ENCODE peak calls at places on chromosome 19, in four cellular contexts. V is activated naive CD4-positive, alpha-beta T cell; D is M059J; I is activated CD8-positive, alpha-beta memory T cell treated with anti-CD3 and anti-CD28 coated beads for 4 hours. M is an unnamed sample.

GRCh38 chr19:7779631-7780486 is 16.8 kb downstream of the CLEC4M start:
- DNase-seq in V (no peak), D (no peak), I (no peak), M (no peak)

GRCh38 chr19:45585158-45585577 is 566 bp upstream of the OPA3 start:
- DNase-seq in V (no peak), D (no peak), I (no peak), M (no peak)

GRCh38 chr19:11416346-11417052 is 2.6 kb downstream of the RGL3 start:
- DNase-seq in V (no peak), D (no peak), I (no peak), M (no peak)

GRCh38 chr19:19006213-19006612 is 27.1 kb downstream of the SUGP2 start:
- DNase-seq in V (no peak), D (peak), I (no peak), M (no peak)

GRCh38 chr19:1445932-1446712 is 3.8 kb upstream of the APC2 start:
- DNase-seq in V (no peak), D (peak), I (no peak), M (no peak)

GRCh38 chr19:45297674-45298073 is 25.0 kb downstream of the CKM start:
- DNase-seq in V (no peak), D (no peak), I (no peak), M (no peak)

GRCh38 chr19:3028305-3029069 is 593 bp downstream of the TLE2 start:
- DNase-seq in V (no peak), D (no peak), I (no peak), M (no peak)

GRCh38 chr19:52734340-52734892 is 428 bp downstream of the ZNF611 start:
- DNase-seq in V (no peak), D (peak), I (no peak), M (no peak)

GRCh38 chr19:41646589-41647204 is 19.8 kb upstream of the CEACAM4 start:
- DNase-seq in V (peak), D (no peak), I (no peak), M (no peak)

GRCh38 chr19:4337906-4338440 is 654 bp downstream of the STAP2 start:
- DNase-seq in V (no peak), D (no peak), I (no peak), M (no peak)

GRCh38 chr19:39409886-39410619 is 2.4 kb upstream of the PLEKHG2 start:
- DNase-seq in V (peak), D (peak), I (no peak), M (no peak)

M was measured in activated CD4-positive, CD25-positive, alpha-beta regulatory T cell treated with anti-CD3 and anti-CD28 coated beads, Interleukin-2, amount 50 U/mL, for 16 hours.